ENCODE peak calls at places on chromosomes 13 and 19, in ten cellular contexts. One of them, this sample, is unnamed.

GRCh38 chr13:58528351-58528750 is 896.8 kb downstream of the PCDH17 start:
- DNase-seq in activated T-cell treated with anti-CD3 and anti-CD28 coated beads, Interleukin-2, amount 50 U/mL, for 1 hour: no peak
- DNase-seq in Ammon's horn: no peak
- DNase-seq in stimulated activated CD4-positive, alpha-beta T cell treated with anti-CD3 and anti-CD28 coated beads, Interleukin-1b, Interleukin-23, amount 100 ng/mL, for 1 hour: no peak
- DNase-seq in stimulated activated naive CD4-positive, alpha-beta T cell: no peak
- DNase-seq in mucosa of gallbladder: no peak
- DNase-seq in activated CD4-positive, alpha-beta T cell treated with anti-CD3 and anti-CD28 coated beads, Interleukin-2, amount 50 U/mL, for 1 hour: no peak
- DNase-seq in upper lobe of left lung: peak
- DNase-seq in NCI-H1092 treated with DMSO at 0.1 percent for 48 hours: no peak
- DNase-seq in HTR-8/SVneo: no peak
- DNase-seq in this sample: no peak

GRCh38 chr19:49932731-49933131 is 3.4 kb upstream of the NUP62 start:
- DNase-seq in NCI-H1092 treated with DMSO at 0.1 percent for 48 hours: no peak
- DNase-seq in upper lobe of left lung: no peak
- DNase-seq in Ammon's horn: no peak
- DNase-seq in mucosa of gallbladder: no peak
- DNase-seq in stimulated activated CD4-positive, alpha-beta T cell treated with anti-CD3 and anti-CD28 coated beads, Interleukin-1b, Interleukin-23, amount 100 ng/mL, for 1 hour: no peak
- DNase-seq in HTR-8/SVneo: no peak
- DNase-seq in stimulated activated naive CD4-positive, alpha-beta T cell: peak
- DNase-seq in activated CD4-positive, alpha-beta T cell treated with anti-CD3 and anti-CD28 coated beads, Interleukin-2, amount 50 U/mL, for 1 hour: peak
- DNase-seq in activated T-cell treated with anti-CD3 and anti-CD28 coated beads, Interleukin-2, amount 50 U/mL, for 1 hour: peak
- DNase-seq in this sample: no peak

GRCh38 chr13:50319603-50320296 is 304.5 kb downstream of the KCNRG start:
- DNase-seq in stimulated activated naive CD4-positive, alpha-beta T cell: no peak
- DNase-seq in HTR-8/SVneo: no peak
- DNase-seq in stimulated activated CD4-positive, alpha-beta T cell treated with anti-CD3 and anti-CD28 coated beads, Interleukin-1b, Interleukin-23, amount 100 ng/mL, for 1 hour: no peak
- DNase-seq in Ammon's horn: no peak
- DNase-seq in NCI-H1092 treated with DMSO at 0.1 percent for 48 hours: no peak
- DNase-seq in activated T-cell treated with anti-CD3 and anti-CD28 coated beads, Interleukin-2, amount 50 U/mL, for 1 hour: no peak
- DNase-seq in mucosa of gallbladder: peak
- DNase-seq in upper lobe of left lung: no peak
- DNase-seq in activated CD4-positive, alpha-beta T cell treated with anti-CD3 and anti-CD28 coated beads, Interleukin-2, amount 50 U/mL, for 1 hour: no peak
- DNase-seq in this sample: no peak

GRCh38 chr19:17775245-17775927 is 19.6 kb upstream of the B3GNT3 start:
- DNase-seq in HTR-8/SVneo: peak
- DNase-seq in upper lobe of left lung: no peak
- DNase-seq in stimulated activated naive CD4-positive, alpha-beta T cell: no peak
- DNase-seq in activated T-cell treated with anti-CD3 and anti-CD28 coated beads, Interleukin-2, amount 50 U/mL, for 1 hour: peak
- DNase-seq in NCI-H1092 treated with DMSO at 0.1 percent for 48 hours: no peak
- DNase-seq in mucosa of gallbladder: no peak
- DNase-seq in activated CD4-positive, alpha-beta T cell treated with anti-CD3 and anti-CD28 coated beads, Interleukin-2, amount 50 U/mL, for 1 hour: peak
- DNase-seq in Ammon's horn: no peak
- DNase-seq in stimulated activated CD4-positive, alpha-beta T cell treated with anti-CD3 and anti-CD28 coated beads, Interleukin-1b, Interleukin-23, amount 100 ng/mL, for 1 hour: no peak
- DNase-seq in this sample: no peak

GRCh38 chr13:40897058-40897457 is 107.6 kb downstream of the SLC25A15 start:
- DNase-seq in Ammon's horn: no peak
- DNase-seq in mucosa of gallbladder: no peak
- DNase-seq in NCI-H1092 treated with DMSO at 0.1 percent for 48 hours: no peak
- DNase-seq in activated CD4-positive, alpha-beta T cell treated with anti-CD3 and anti-CD28 coated beads, Interleukin-2, amount 50 U/mL, for 1 hour: no peak
- DNase-seq in stimulated activated naive CD4-positive, alpha-beta T cell: no peak
- DNase-seq in stimulated activated CD4-positive, alpha-beta T cell treated with anti-CD3 and anti-CD28 coated beads, Interleukin-1b, Interleukin-23, amount 100 ng/mL, for 1 hour: no peak
- DNase-seq in upper lobe of left lung: no peak
- DNase-seq in HTR-8/SVneo: no peak
- DNase-seq in activated T-cell treated with anti-CD3 and anti-CD28 coated beads, Interleukin-2, amount 50 U/mL, for 1 hour: no peak
- DNase-seq in this sample: no peak

GRCh38 chr19:16141043-16141442 is 2.4 kb upstream of the HSH2D start:
- DNase-seq in activated T-cell treated with anti-CD3 and anti-CD28 coated beads, Interleukin-2, amount 50 U/mL, for 1 hour: no peak
- DNase-seq in stimulated activated CD4-positive, alpha-beta T cell treated with anti-CD3 and anti-CD28 coated beads, Interleukin-1b, Interleukin-23, amount 100 ng/mL, for 1 hour: no peak
- DNase-seq in NCI-H1092 treated with DMSO at 0.1 percent for 48 hours: no peak
- DNase-seq in HTR-8/SVneo: no peak
- DNase-seq in activated CD4-positive, alpha-beta T cell treated with anti-CD3 and anti-CD28 coated beads, Interleukin-2, amount 50 U/mL, for 1 hour: no peak
- DNase-seq in stimulated activated naive CD4-positive, alpha-beta T cell: no peak
- DNase-seq in Ammon's horn: no peak
- DNase-seq in upper lobe of left lung: no peak
- DNase-seq in mucosa of gallbladder: no peak
- DNase-seq in this sample: peak

GRCh38 chr13:85068231-85068630 is 731.0 kb downstream of the SLITRK6 start:
- DNase-seq in upper lobe of left lung: no peak
- DNase-seq in Ammon's horn: no peak
- DNase-seq in NCI-H1092 treated with DMSO at 0.1 percent for 48 hours: no peak
- DNase-seq in activated CD4-positive, alpha-beta T cell treated with anti-CD3 and anti-CD28 coated beads, Interleukin-2, amount 50 U/mL, for 1 hour: no peak
- DNase-seq in HTR-8/SVneo: no peak
- DNase-seq in mucosa of gallbladder: no peak
- DNase-seq in stimulated activated naive CD4-positive, alpha-beta T cell: no peak
- DNase-seq in stimulated activated CD4-positive, alpha-beta T cell treated with anti-CD3 and anti-CD28 coated beads, Interleukin-1b, Interleukin-23, amount 100 ng/mL, for 1 hour: no peak
- DNase-seq in activated T-cell treated with anti-CD3 and anti-CD28 coated beads, Interleukin-2, amount 50 U/mL, for 1 hour: no peak
- DNase-seq in this sample: no peak

GRCh38 chr19:50838239-50838638 is 4.9 kb upstream of the KLK15 start:
- DNase-seq in activated CD4-positive, alpha-beta T cell treated with anti-CD3 and anti-CD28 coated beads, Interleukin-2, amount 50 U/mL, for 1 hour: no peak
- DNase-seq in HTR-8/SVneo: no peak
- DNase-seq in upper lobe of left lung: no peak
- DNase-seq in stimulated activated CD4-positive, alpha-beta T cell treated with anti-CD3 and anti-CD28 coated beads, Interleukin-1b, Interleukin-23, amount 100 ng/mL, for 1 hour: no peak
- DNase-seq in activated T-cell treated with anti-CD3 and anti-CD28 coated beads, Interleukin-2, amount 50 U/mL, for 1 hour: no peak
- DNase-seq in stimulated activated naive CD4-positive, alpha-beta T cell: no peak
- DNase-seq in NCI-H1092 treated with DMSO at 0.1 percent for 48 hours: no peak
- DNase-seq in Ammon's horn: no peak
- DNase-seq in mucosa of gallbladder: no peak
- DNase-seq in this sample: no peak

GRCh38 chr19:35346193-35347052 is 1.3 kb upstream of the FFAR1 start:
- DNase-seq in NCI-H1092 treated with DMSO at 0.1 percent for 48 hours: no peak
- DNase-seq in Ammon's horn: no peak
- DNase-seq in activated T-cell treated with anti-CD3 and anti-CD28 coated beads, Interleukin-2, amount 50 U/mL, for 1 hour: peak
- DNase-seq in activated CD4-positive, alpha-beta T cell treated with anti-CD3 and anti-CD28 coated beads, Interleukin-2, amount 50 U/mL, for 1 hour: peak
- DNase-seq in mucosa of gallbladder: peak
- DNase-seq in stimulated activated CD4-positive, alpha-beta T cell treated with anti-CD3 and anti-CD28 coated beads, Interleukin-1b, Interleukin-23, amount 100 ng/mL, for 1 hour: peak
- DNase-seq in upper lobe of left lung: no peak
- DNase-seq in HTR-8/SVneo: no peak
- DNase-seq in stimulated activated naive CD4-positive, alpha-beta T cell: peak
- DNase-seq in this sample: peak

GRCh38 chr19:51093510-51094345 is 11.0 kb upstream of the KLK14 start:
- DNase-seq in HTR-8/SVneo: no peak
- DNase-seq in activated T-cell treated with anti-CD3 and anti-CD28 coated beads, Interleukin-2, amount 50 U/mL, for 1 hour: no peak
- DNase-seq in activated CD4-positive, alpha-beta T cell treated with anti-CD3 and anti-CD28 coated beads, Interleukin-2, amount 50 U/mL, for 1 hour: no peak
- DNase-seq in mucosa of gallbladder: no peak
- DNase-seq in NCI-H1092 treated with DMSO at 0.1 percent for 48 hours: no peak
- DNase-seq in stimulated activated CD4-positive, alpha-beta T cell treated with anti-CD3 and anti-CD28 coated beads, Interleukin-1b, Interleukin-23, amount 100 ng/mL, for 1 hour: no peak
- DNase-seq in upper lobe of left lung: no peak
- DNase-seq in Ammon's horn: no peak
- DNase-seq in stimulated activated naive CD4-positive, alpha-beta T cell: no peak
- DNase-seq in this sample: no peak

GRCh38 chr19:51980116-51980736 is 6.4 kb downstream of the ZNF350 start:
- DNase-seq in NCI-H1092 treated with DMSO at 0.1 percent for 48 hours: no peak
- DNase-seq in stimulated activated naive CD4-positive, alpha-beta T cell: no peak
- DNase-seq in activated CD4-positive, alpha-beta T cell treated with anti-CD3 and anti-CD28 coated beads, Interleukin-2, amount 50 U/mL, for 1 hour: no peak
- DNase-seq in upper lobe of left lung: no peak
- DNase-seq in mucosa of gallbladder: no peak
- DNase-seq in Ammon's horn: no peak
- DNase-seq in activated T-cell treated with anti-CD3 and anti-CD28 coated beads, Interleukin-2, amount 50 U/mL, for 1 hour: no peak
- DNase-seq in HTR-8/SVneo: no peak
- DNase-seq in stimulated activated CD4-positive, alpha-beta T cell treated with anti-CD3 and anti-CD28 coated beads, Interleukin-1b, Interleukin-23, amount 100 ng/mL, for 1 hour: no peak
- DNase-seq in this sample: no peak